ENCODE peak calls at places on chromosomes 7 and 10, in five cellular contexts. M, Y, S, B and A are unnamed samples.

GRCh38 chr10:124701881-124702656 is 42.1 kb downstream of the FAM53B start:
- DNase-seq in S (no peak), B (peak), M (no peak), Y (no peak), A (no peak)

GRCh38 chr7:89728550-89728949 is 425.7 kb upstream of the STEAP1 start:
- DNase-seq in Y (no peak), B (no peak), S (no peak), M (no peak), A (no peak)

GRCh38 chr10:94125856-94126255 is 132.1 kb downstream of the PLCE1 start:
- DNase-seq in Y (peak), S (no peak), B (no peak), M (no peak), A (peak)

GRCh38 chr10:7239312-7239985 is 171.4 kb downstream of the SFMBT2 start:
- DNase-seq in B (no peak), S (no peak), M (no peak), Y (no peak), A (no peak)

GRCh38 chr10:58241346-58241745 is 26.3 kb downstream of the IPMK start:
- DNase-seq in M (no peak), S (no peak), B (no peak), Y (peak), A (no peak)

GRCh38 chr7:56479748-56480147 is 363.5 kb upstream of the NUPR2 start:
- DNase-seq in B (no peak), M (no peak), S (no peak), Y (no peak), A (no peak)

GRCh38 chr10:92187101-92187500 is 103.8 kb downstream of the CPEB3 start:
- DNase-seq in B (no peak), S (no peak), Y (no peak), M (no peak), A (no peak)

GRCh38 chr7:140345426-140345825 is 52.9 kb downstream of the SLC37A3 start:
- DNase-seq in B (no peak), S (no peak), M (no peak), Y (no peak), A (no peak)

GRCh38 chr7:151792011-151792410 is 84.9 kb downstream of the PRKAG2 start:
- DNase-seq in M (no peak), Y (no peak), B (no peak), S (no peak), A (no peak)

GRCh38 chr7:234712-235553 is 42.6 kb downstream of the FAM20C start:
- DNase-seq in B (no peak), M (no peak), Y (peak), S (no peak), A (peak)

GRCh38 chr7:35676211-35676610 is 18.7 kb downstream of the HERPUD2 start:
- DNase-seq in S (no peak), M (peak), B (no peak), Y (no peak), A (no peak)

GRCh38 chr7:2405601-2406345 is 2.4 kb downstream of the CHST12 start:
- DNase-seq in B (peak), S (no peak), Y (no peak), M (peak), A (no peak)

GRCh38 chr7:99469381-99470065 is 3.2 kb upstream of the ZNF789 start:
- DNase-seq in S (no peak), M (no peak), B (no peak), Y (peak), A (no peak)

GRCh38 chr7:1520574-1521234 is 9.8 kb upstream of the MAFK start:
- DNase-seq in Y (peak), B (no peak), S (no peak), M (no peak), A (no peak)